ENCODE peak calls at places on chromosomes 3 and 15, in eight cellular contexts. One of them, this sample, is unnamed.

GRCh38 chr3:56937580-56937979 is 122.9 kb upstream of the SPATA12 start:
- DNase-seq in WTC11: no peak
- DNase-seq in stomach: no peak
- DNase-seq in lung: no peak
- DNase-seq in neural crest cell: no peak
- DNase-seq in NB4: no peak
- DNase-seq in WERI-Rb-1: no peak
- DNase-seq in retinal pigment epithelial cell: no peak
- DNase-seq in this sample: no peak

GRCh38 chr3:52225452-52226228 is at the start of gene TLR9:
- DNase-seq in WTC11: no peak
- DNase-seq in WERI-Rb-1: no peak
- DNase-seq in lung: no peak
- DNase-seq in stomach: no peak
- DNase-seq in retinal pigment epithelial cell: no peak
- DNase-seq in neural crest cell: no peak
- DNase-seq in NB4: peak
- DNase-seq in this sample: peak

GRCh38 chr3:128218476-128218829 is 65.2 kb downstream of the EEFSEC start:
- DNase-seq in stomach: no peak
- DNase-seq in lung: no peak
- DNase-seq in neural crest cell: no peak
- DNase-seq in retinal pigment epithelial cell: no peak
- DNase-seq in WERI-Rb-1: no peak
- DNase-seq in NB4: no peak
- DNase-seq in WTC11: no peak
- DNase-seq in this sample: no peak

GRCh38 chr3:159128628-159129027 is 326.8 kb downstream of the MFSD1 start:
- DNase-seq in NB4: peak
- DNase-seq in stomach: no peak
- DNase-seq in WTC11: no peak
- DNase-seq in retinal pigment epithelial cell: no peak
- DNase-seq in neural crest cell: no peak
- DNase-seq in lung: no peak
- DNase-seq in WERI-Rb-1: no peak
- DNase-seq in this sample: no peak

GRCh38 chr3:139112230-139112558 is 67.5 kb upstream of the PRR23C start:
- DNase-seq in stomach: no peak
- DNase-seq in NB4: no peak
- DNase-seq in WERI-Rb-1: no peak
- DNase-seq in lung: no peak
- DNase-seq in retinal pigment epithelial cell: no peak
- DNase-seq in WTC11: no peak
- DNase-seq in neural crest cell: no peak
- DNase-seq in this sample: no peak

GRCh38 chr3:88203537-88204143 is 53.9 kb downstream of the C3orf38 start:
- DNase-seq in WERI-Rb-1: peak
- DNase-seq in retinal pigment epithelial cell: peak
- DNase-seq in lung: peak
- DNase-seq in neural crest cell: peak
- DNase-seq in NB4: peak
- DNase-seq in stomach: peak
- DNase-seq in WTC11: peak
- DNase-seq in this sample: peak

GRCh38 chr3:36792342-36792741 is 28.0 kb upstream of the DCLK3 start:
- DNase-seq in NB4: peak
- DNase-seq in WERI-Rb-1: peak
- DNase-seq in stomach: no peak
- DNase-seq in retinal pigment epithelial cell: peak
- DNase-seq in neural crest cell: peak
- DNase-seq in WTC11: peak
- DNase-seq in lung: no peak
- DNase-seq in this sample: peak

GRCh38 chr3:14814473-14814872 is 4.3 kb upstream of the FGD5 start:
- DNase-seq in WTC11: no peak
- DNase-seq in lung: no peak
- DNase-seq in NB4: no peak
- DNase-seq in neural crest cell: no peak
- DNase-seq in stomach: no peak
- DNase-seq in WERI-Rb-1: no peak
- DNase-seq in retinal pigment epithelial cell: no peak
- DNase-seq in this sample: no peak

GRCh38 chr15:63463030-63463429 is 41.4 kb upstream of the USP3 start:
- DNase-seq in retinal pigment epithelial cell: no peak
- DNase-seq in WTC11: no peak
- DNase-seq in neural crest cell: no peak
- DNase-seq in lung: no peak
- DNase-seq in WERI-Rb-1: no peak
- DNase-seq in NB4: no peak
- DNase-seq in stomach: no peak
- DNase-seq in this sample: no peak

GRCh38 chr3:112818289-112818688 is 28.4 kb downstream of the CD200R1L start:
- DNase-seq in WERI-Rb-1: no peak
- DNase-seq in WTC11: no peak
- DNase-seq in stomach: no peak
- DNase-seq in NB4: peak
- DNase-seq in neural crest cell: no peak
- DNase-seq in retinal pigment epithelial cell: no peak
- DNase-seq in lung: no peak
- DNase-seq in this sample: no peak

GRCh38 chr3:37537914-37538691 is 323.6 kb upstream of the CTDSPL start:
- DNase-seq in NB4: no peak
- DNase-seq in lung: no peak
- DNase-seq in WERI-Rb-1: peak
- DNase-seq in WTC11: no peak
- DNase-seq in neural crest cell: no peak
- DNase-seq in stomach: no peak
- DNase-seq in retinal pigment epithelial cell: no peak
- DNase-seq in this sample: no peak

GRCh38 chr15:60797444-60798040 is 318.6 kb upstream of the ICE2 start:
- DNase-seq in stomach: no peak
- DNase-seq in lung: no peak
- DNase-seq in WTC11: no peak
- DNase-seq in retinal pigment epithelial cell: no peak
- DNase-seq in NB4: no peak
- DNase-seq in WERI-Rb-1: no peak
- DNase-seq in neural crest cell: no peak
- DNase-seq in this sample: no peak

GRCh38 chr3:102299125-102299877 is 135.5 kb upstream of the ZPLD1 start:
- DNase-seq in neural crest cell: no peak
- DNase-seq in WTC11: no peak
- DNase-seq in NB4: no peak
- DNase-seq in lung: no peak
- DNase-seq in retinal pigment epithelial cell: no peak
- DNase-seq in WERI-Rb-1: no peak
- DNase-seq in stomach: no peak
- DNase-seq in this sample: no peak

GRCh38 chr3:64311424-64311920 is 86.2 kb upstream of the PRICKLE2 start:
- DNase-seq in WERI-Rb-1: no peak
- DNase-seq in NB4: no peak
- DNase-seq in stomach: no peak
- DNase-seq in retinal pigment epithelial cell: no peak
- DNase-seq in lung: no peak
- DNase-seq in neural crest cell: no peak
- DNase-seq in WTC11: no peak
- DNase-seq in this sample: no peak

GRCh38 chr15:81829918-81830317 is 215.9 kb downstream of the MEX3B start:
- DNase-seq in WTC11: no peak
- DNase-seq in stomach: no peak
- DNase-seq in NB4: no peak
- DNase-seq in neural crest cell: no peak
- DNase-seq in lung: no peak
- DNase-seq in retinal pigment epithelial cell: no peak
- DNase-seq in WERI-Rb-1: no peak
- DNase-seq in this sample: no peak

GRCh38 chr3:55486101-55486856 is 827 bp downstream of the WNT5A start:
- DNase-seq in WTC11: peak
- DNase-seq in neural crest cell: peak
- DNase-seq in NB4: no peak
- DNase-seq in WERI-Rb-1: peak
- DNase-seq in retinal pigment epithelial cell: no peak
- DNase-seq in lung: peak
- DNase-seq in stomach: peak
- DNase-seq in this sample: peak

GRCh38 chr3:143313598-143314188 is 194.1 kb downstream of the CHST2 start:
- DNase-seq in neural crest cell: no peak
- DNase-seq in stomach: no peak
- DNase-seq in NB4: no peak
- DNase-seq in WTC11: no peak
- DNase-seq in lung: no peak
- DNase-seq in WERI-Rb-1: no peak
- DNase-seq in retinal pigment epithelial cell: no peak
- DNase-seq in this sample: no peak

GRCh38 chr15:99442268-99442897 is 123.4 kb upstream of the MEF2A start:
- DNase-seq in retinal pigment epithelial cell: peak
- DNase-seq in neural crest cell: no peak
- DNase-seq in WTC11: no peak
- DNase-seq in lung: peak
- DNase-seq in WERI-Rb-1: peak
- DNase-seq in NB4: no peak
- DNase-seq in stomach: peak
- DNase-seq in this sample: peak

GRCh38 chr15:101133751-101134261 is 118.0 kb downstream of the CHSY1 start:
- DNase-seq in stomach: no peak
- DNase-seq in WTC11: peak
- DNase-seq in neural crest cell: no peak
- DNase-seq in NB4: no peak
- DNase-seq in WERI-Rb-1: peak
- DNase-seq in retinal pigment epithelial cell: no peak
- DNase-seq in lung: no peak
- DNase-seq in this sample: no peak

GRCh38 chr15:35540885-35541284 is 5.1 kb downstream of the DPH6 start:
- DNase-seq in lung: no peak
- DNase-seq in NB4: no peak
- DNase-seq in retinal pigment epithelial cell: no peak
- DNase-seq in WTC11: no peak
- DNase-seq in WERI-Rb-1: no peak
- DNase-seq in stomach: no peak
- DNase-seq in neural crest cell: no peak
- DNase-seq in this sample: no peak

GRCh38 chr15:94238539-94239118 is 7.3 kb downstream of the MCTP2 start:
- DNase-seq in WTC11: no peak
- DNase-seq in lung: no peak
- DNase-seq in stomach: no peak
- DNase-seq in NB4: peak
- DNase-seq in neural crest cell: no peak
- DNase-seq in WERI-Rb-1: no peak
- DNase-seq in retinal pigment epithelial cell: no peak
- DNase-seq in this sample: no peak

GRCh38 chr3:104878395-104878794 is 488.3 kb upstream of the ALCAM start:
- DNase-seq in NB4: peak
- DNase-seq in stomach: no peak
- DNase-seq in lung: no peak
- DNase-seq in WTC11: no peak
- DNase-seq in WERI-Rb-1: no peak
- DNase-seq in neural crest cell: no peak
- DNase-seq in retinal pigment epithelial cell: no peak
- DNase-seq in this sample: no peak

GRCh38 chr3:186261638-186262037 is 100.4 kb downstream of the DGKG start:
- DNase-seq in WERI-Rb-1: peak
- DNase-seq in neural crest cell: no peak
- DNase-seq in WTC11: peak
- DNase-seq in retinal pigment epithelial cell: no peak
- DNase-seq in stomach: no peak
- DNase-seq in NB4: peak
- DNase-seq in lung: no peak
- DNase-seq in this sample: peak

GRCh38 chr3:186258968-186259367 is 103.1 kb downstream of the DGKG start:
- DNase-seq in retinal pigment epithelial cell: no peak
- DNase-seq in NB4: no peak
- DNase-seq in stomach: no peak
- DNase-seq in WTC11: peak
- DNase-seq in neural crest cell: no peak
- DNase-seq in WERI-Rb-1: peak
- DNase-seq in lung: no peak
- DNase-seq in this sample: no peak

GRCh38 chr3:186257866-186258265 is 104.2 kb downstream of the DGKG start:
- DNase-seq in WTC11: no peak
- DNase-seq in lung: no peak
- DNase-seq in neural crest cell: no peak
- DNase-seq in stomach: no peak
- DNase-seq in WERI-Rb-1: no peak
- DNase-seq in NB4: peak
- DNase-seq in retinal pigment epithelial cell: no peak
- DNase-seq in this sample: no peak

GRCh38 chr3:186259612-186260383 is 102.2 kb downstream of the DGKG start:
- DNase-seq in WTC11: peak
- DNase-seq in neural crest cell: peak
- DNase-seq in stomach: peak
- DNase-seq in NB4: peak
- DNase-seq in WERI-Rb-1: peak
- DNase-seq in retinal pigment epithelial cell: no peak
- DNase-seq in lung: peak
- DNase-seq in this sample: peak

GRCh38 chr3:186260726-186261125 is 101.3 kb downstream of the DGKG start:
- DNase-seq in retinal pigment epithelial cell: no peak
- DNase-seq in WTC11: no peak
- DNase-seq in neural crest cell: no peak
- DNase-seq in stomach: no peak
- DNase-seq in lung: no peak
- DNase-seq in WERI-Rb-1: peak
- DNase-seq in NB4: peak
- DNase-seq in this sample: no peak
- TF ChIP-seq CTCF in retinal pigment epithelial cell: no peak
- TF ChIP-seq CTCF in WTC11: no peak
- TF ChIP-seq CTCF in neural crest cell: no peak
- TF ChIP-seq CTCF in stomach: no peak
- TF ChIP-seq CTCF in lung: no peak
- TF ChIP-seq CTCF in WERI-Rb-1: peak
- TF ChIP-seq CTCF in NB4: peak
- TF ChIP-seq CTCF in this sample: no peak

GRCh38 chr15:48406911-48407310 is 75.7 kb downstream of the DUT start:
- DNase-seq in retinal pigment epithelial cell: no peak
- DNase-seq in neural crest cell: no peak
- DNase-seq in stomach: no peak
- DNase-seq in NB4: peak
- DNase-seq in lung: no peak
- DNase-seq in WTC11: peak
- DNase-seq in WERI-Rb-1: no peak
- DNase-seq in this sample: no peak
- TF ChIP-seq CTCF in retinal pigment epithelial cell: peak
- TF ChIP-seq CTCF in neural crest cell: peak
- TF ChIP-seq CTCF in stomach: no peak
- TF ChIP-seq CTCF in NB4: peak
- TF ChIP-seq CTCF in lung: no peak
- TF ChIP-seq CTCF in WTC11: no peak
- TF ChIP-seq CTCF in WERI-Rb-1: peak
- TF ChIP-seq CTCF in this sample: no peak

GRCh38 chr3:7146529-7146928 is 285.6 kb downstream of the GRM7 start:
- DNase-seq in WERI-Rb-1: no peak
- DNase-seq in WTC11: no peak
- DNase-seq in retinal pigment epithelial cell: no peak
- DNase-seq in NB4: no peak
- DNase-seq in stomach: no peak
- DNase-seq in neural crest cell: no peak
- DNase-seq in lung: no peak
- DNase-seq in this sample: no peak

GRCh38 chr3:7144696-7145308 is 283.9 kb downstream of the GRM7 start:
- DNase-seq in WERI-Rb-1: peak
- DNase-seq in retinal pigment epithelial cell: no peak
- DNase-seq in neural crest cell: peak
- DNase-seq in WTC11: peak
- DNase-seq in lung: no peak
- DNase-seq in NB4: peak
- DNase-seq in stomach: no peak
- DNase-seq in this sample: peak
- TF ChIP-seq CTCF in WERI-Rb-1: peak
- TF ChIP-seq CTCF in retinal pigment epithelial cell: peak
- TF ChIP-seq CTCF in neural crest cell: peak
- TF ChIP-seq CTCF in WTC11: peak
- TF ChIP-seq CTCF in lung: no peak
- TF ChIP-seq CTCF in NB4: peak
- TF ChIP-seq CTCF in stomach: no peak
- TF ChIP-seq CTCF in this sample: peak

GRCh38 chr15:72616491-72617210 is 37.8 kb upstream of the GOLGA6B start:
- DNase-seq in retinal pigment epithelial cell: no peak
- DNase-seq in WERI-Rb-1: no peak
- DNase-seq in WTC11: no peak
- DNase-seq in NB4: no peak
- DNase-seq in neural crest cell: no peak
- DNase-seq in lung: no peak
- DNase-seq in stomach: no peak
- DNase-seq in this sample: no peak
- TF ChIP-seq CTCF in retinal pigment epithelial cell: no peak
- TF ChIP-seq CTCF in WERI-Rb-1: no peak
- TF ChIP-seq CTCF in WTC11: no peak
- TF ChIP-seq CTCF in NB4: no peak
- TF ChIP-seq CTCF in neural crest cell: no peak
- TF ChIP-seq CTCF in lung: no peak
- TF ChIP-seq CTCF in stomach: no peak
- TF ChIP-seq CTCF in this sample: no peak

This sample was measured in GM13976.